ENCODE peak calls at places on chromosomes 3 and 15, in seven cellular contexts. U is endothelial cell, E is left lung, A is tibial artery, F is K562, O is GM20000, M is tibial nerve. D is an unnamed sample.

GRCh38 chr3:157335677-157336076 is 101.0 kb upstream of the PTX3 start:
- DNase-seq in M (no peak), E (no peak), F (no peak), U (peak), A (no peak), O (no peak), D (peak)

GRCh38 chr3:158711886-158712285 is 20.4 kb downstream of the RARRES1 start:
- DNase-seq in F (no peak), A (no peak), U (no peak), M (no peak), E (no peak), O (no peak), D (no peak)

GRCh38 chr15:59237854-59238252 is 31.2 kb downstream of the LDHAL6B start:
- DNase-seq in U (no peak), O (no peak), M (no peak), A (no peak), E (no peak), F (no peak), D (no peak)

GRCh38 chr15:28021281-28022039 is 77.7 kb downstream of the OCA2 start:
- DNase-seq in A (no peak), O (peak), F (peak), E (peak), M (no peak), U (peak), D (no peak)

GRCh38 chr15:90219421-90220141 is 14.2 kb downstream of the CIB1 start:
- DNase-seq in O (peak), U (peak), F (peak), M (no peak), E (no peak), A (no peak), D (peak)

GRCh38 chr3:100407977-100408532 is 6.7 kb downstream of the LNP1 start:
- DNase-seq in A (no peak), E (no peak), O (no peak), F (no peak), U (no peak), M (no peak), D (no peak)

GRCh38 chr15:88571153-88572029 is 24.9 kb upstream of the DET1 start:
- DNase-seq in E (no peak), U (no peak), F (no peak), A (no peak), O (peak), M (no peak), D (no peak)

GRCh38 chr3:129291487-129291886 is 12.8 kb downstream of the HMCES start:
- DNase-seq in E (no peak), U (no peak), A (no peak), F (no peak), M (no peak), O (no peak), D (no peak)

GRCh38 chr3:58793052-58793451 is 126.5 kb upstream of the FAM3D start:
- DNase-seq in O (no peak), E (no peak), U (no peak), A (no peak), M (no peak), F (no peak), D (no peak)

GRCh38 chr15:33825453-33825852 is 142.8 kb upstream of the CHRM5 start:
- DNase-seq in O (no peak), A (no peak), M (no peak), E (no peak), F (no peak), U (no peak), D (no peak)

GRCh38 chr3:138948371-138949001 is 1.5 kb downstream of the FOXL2NB start:
- DNase-seq in O (no peak), U (no peak), M (no peak), A (no peak), F (no peak), E (no peak), D (no peak)

DNA sequence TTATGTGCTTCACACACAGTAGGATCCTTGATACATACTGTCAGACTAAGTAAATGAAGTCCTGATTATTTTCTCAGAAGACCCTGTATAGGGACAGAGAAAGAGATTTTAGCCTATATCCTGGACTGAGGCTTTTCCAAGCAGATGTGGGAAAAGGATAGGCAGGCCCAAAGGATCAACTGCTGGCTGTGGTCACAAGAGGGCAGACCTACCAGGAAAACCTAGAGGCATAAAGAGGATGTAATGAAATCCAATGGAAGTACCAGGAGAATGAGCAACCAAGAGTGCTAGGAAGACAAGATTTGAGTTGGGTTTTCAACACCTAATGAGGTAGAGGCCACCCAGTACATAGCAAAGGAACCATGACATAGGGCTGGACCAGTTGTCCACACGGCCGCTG is 23.1 kb downstream of the DCLK3 start:
- DNase-seq in M (no peak), E (no peak), O (no peak), F (no peak), A (no peak), U (no peak), D (no peak)
- TF ChIP-seq CTCF in M (no peak), E (no peak), O (no peak), F (peak), A (no peak), U (no peak), D (peak)

DNA sequence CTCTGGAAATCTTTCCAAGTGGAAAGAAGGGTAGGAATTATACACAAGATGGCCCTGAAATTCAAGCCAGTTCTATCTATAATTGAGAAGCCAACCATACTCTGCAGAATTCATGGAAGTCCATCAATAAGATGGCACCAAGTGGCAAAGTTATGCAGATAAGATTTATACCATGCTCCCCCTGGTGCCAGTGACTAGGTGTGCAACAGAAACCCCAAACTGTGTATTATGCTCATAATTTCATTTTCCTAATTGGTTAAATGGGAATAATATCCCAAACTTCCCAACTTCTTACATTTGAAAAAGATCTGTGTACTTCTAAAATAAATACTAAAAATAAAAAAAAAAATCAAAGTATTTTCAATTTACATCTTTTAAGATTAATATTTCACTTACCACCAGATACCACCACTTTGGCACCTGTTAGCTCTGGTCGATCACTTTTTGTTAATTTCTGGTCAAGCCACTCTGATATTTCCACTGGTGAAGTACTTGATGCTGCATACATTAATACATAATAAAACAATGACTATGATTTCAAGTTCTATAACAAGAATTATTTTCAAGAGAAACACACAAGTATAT is 25.9 kb downstream of the ETFA start:
- DNase-seq in U (peak), F (peak), M (no peak), A (no peak), E (no peak), O (peak), D (no peak)
- TF ChIP-seq CTCF in U (peak), F (peak), M (peak), A (no peak), E (no peak), O (peak), D (peak)

DNA sequence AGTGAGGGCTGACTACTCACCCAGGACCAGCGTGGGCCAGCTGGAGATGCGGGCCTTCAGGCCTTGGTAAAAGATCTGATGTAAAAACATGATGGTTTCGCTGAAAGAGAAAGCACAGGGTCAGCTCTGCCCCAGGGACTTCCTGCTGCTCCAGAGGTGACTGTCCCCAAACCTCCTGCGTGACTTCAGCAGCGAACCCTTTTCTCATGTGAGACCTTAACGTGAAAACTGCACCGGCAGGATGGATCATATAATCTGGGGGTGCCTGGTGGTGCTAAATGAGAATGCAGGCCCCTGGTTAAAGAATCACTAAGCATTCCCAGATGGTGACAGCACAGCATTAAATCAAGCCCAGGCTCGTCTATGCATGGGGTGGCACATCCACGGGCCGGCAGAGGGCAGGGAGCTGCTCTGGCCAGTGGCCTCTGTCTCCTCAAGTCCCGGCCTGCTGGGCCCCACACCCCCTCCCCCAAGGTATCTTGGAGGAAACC is 55.4 kb downstream of the RASGRF1 start:
- DNase-seq in E (no peak), U (no peak), M (no peak), A (no peak), F (no peak), O (peak), D (no peak)
- TF ChIP-seq CTCF in E (no peak), U (peak), M (peak), A (no peak), F (peak), O (no peak), D (peak)

DNA sequence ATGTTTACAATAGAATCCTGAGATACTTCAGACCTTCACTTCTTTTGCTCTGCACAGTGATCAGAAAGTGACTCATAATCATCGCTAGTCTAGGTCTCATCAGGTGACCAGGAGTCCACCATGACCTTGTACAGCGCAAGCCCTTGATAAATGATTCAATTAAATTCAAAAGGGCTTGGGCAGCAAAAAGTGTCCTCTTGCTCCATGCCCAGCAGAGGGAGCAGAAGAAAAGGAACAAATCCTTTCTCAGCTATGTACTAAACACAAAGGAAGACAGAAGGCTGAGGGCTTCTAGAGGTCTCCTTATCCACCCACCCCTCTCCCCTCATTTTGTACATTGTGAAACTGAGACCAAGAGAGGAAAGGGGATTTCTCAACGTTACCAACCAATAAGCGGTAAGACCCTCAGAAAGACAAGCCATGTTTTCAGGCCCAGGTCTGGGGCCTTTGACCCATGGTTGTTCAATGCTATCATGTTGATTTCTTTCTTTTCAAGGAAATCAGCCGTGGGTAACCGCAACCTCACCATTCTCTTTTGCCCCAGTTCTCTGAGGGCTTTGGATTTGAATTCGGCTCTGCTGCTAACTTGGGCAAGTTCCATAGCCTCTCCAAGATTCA is 74.8 kb downstream of the AQP9 start:
- DNase-seq in F (no peak), M (no peak), E (no peak), U (peak), A (no peak), O (no peak), D (no peak)
- TF ChIP-seq CTCF in F (peak), M (no peak), E (peak), U (peak), A (no peak), O (peak), D (peak)

GRCh38 chr15:50003786-50004334 is 115.2 kb downstream of the ATP8B4 start:
- DNase-seq in A (peak), E (peak), O (peak), F (peak), M (peak), U (peak), D (peak)
- TF ChIP-seq CTCF in A (peak), E (peak), O (peak), F (peak), M (peak), U (peak), D (peak)